ENCODE peak calls at places on chromosome 19, in nine cellular contexts. Y, M, E, C, G, Z, N, I and X are unnamed samples.

GRCh38 chr19:6427131-6427530 is 2.5 kb upstream of the KHSRP start:
- DNase-seq in Y (no peak), C (no peak), Z (no peak), M (no peak), E (no peak), N (no peak), I (no peak), G (no peak), X (no peak)

GRCh38 chr19:33432408-33433170 is 59.1 kb downstream of the CEBPG start:
- DNase-seq in G (no peak), Z (peak; percentile 14), C (no peak), I (no peak), N (no peak), E (peak; percentile 48), M (no peak), Y (no peak), X (no peak)

GRCh38 chr19:3642987-3643386 is 16.4 kb upstream of the CACTIN start:
- DNase-seq in N (no peak), I (no peak), G (no peak), E (no peak), C (no peak), M (no peak), Y (peak; percentile 38), Z (no peak), X (peak; percentile 14)

GRCh38 chr19:33226550-33227241 is 1.0 kb upstream of the SLC7A10 start:
- DNase-seq in I (no peak), G (peak; percentile 90), N (no peak), Y (peak; percentile 76), C (no peak), Z (peak; percentile 60), E (no peak), M (no peak), X (no peak)

GRCh38 chr19:850221-850978 is 1.7 kb upstream of the ELANE start:
- DNase-seq in M (peak; percentile 95), I (peak; percentile 95), Z (peak; percentile 75), E (peak; percentile 96), Y (peak; percentile 51), G (peak; percentile 75), N (no peak), C (peak; percentile 40), X (no peak)

GRCh38 chr19:1066748-1067340 is at the start of gene ARHGAP45:
- DNase-seq in I (no peak), N (no peak), Z (peak; percentile 78), G (peak; percentile 54), E (peak; percentile 83), C (no peak), Y (peak; percentile 52), M (no peak), X (peak; percentile 83)

GRCh38 chr19:18282021-18282787 is 782 bp upstream of the JUND start:
- DNase-seq in Y (peak; percentile 21), M (no peak), G (no peak), N (no peak), Z (peak; percentile 71), E (no peak), C (peak; percentile 79), I (peak; percentile 82), X (no peak)

GRCh38 chr19:30450101-30450500 is 77.9 kb downstream of the ZNF536 start:
- DNase-seq in G (no peak), M (no peak), Y (peak; percentile 71), C (peak; percentile 18), N (no peak), E (no peak), Z (peak; percentile 29), I (peak; percentile 65), X (no peak)

GRCh38 chr19:16508546-16508945 is 12.4 kb downstream of the C19orf44 start:
- DNase-seq in N (no peak), I (no peak), C (no peak), Y (no peak), G (no peak), Z (no peak), M (no peak), E (no peak), X (no peak)

GRCh38 chr19:47272448-47273312 is 2.0 kb upstream of the INAFM1 start:
- DNase-seq in M (no peak), Z (peak; percentile 76), G (peak; percentile 59), C (peak; percentile 10), I (peak; percentile 66), N (no peak), E (peak; percentile 87), Y (peak; percentile 63), X (peak; percentile 23)

GRCh38 chr19:1173160-1173844 is 766 bp downstream of the SBNO2 start:
- DNase-seq in Y (peak; percentile 46), M (no peak), E (peak; percentile 83), G (no peak), C (no peak), I (no peak), N (no peak), Z (peak; percentile 67), X (no peak)

GRCh38 chr19:38093587-38093986 is 130.4 kb downstream of the DPF1 start:
- DNase-seq in N (no peak), E (no peak), Z (no peak), I (no peak), Y (no peak), C (no peak), M (no peak), G (no peak), X (no peak)

GRCh38 chr19:45973564-45974338 is at the start of gene NOVA2:
- DNase-seq in Y (peak; percentile 96), G (peak; percentile 59), N (peak; percentile 59), Z (peak; percentile 54), I (peak; percentile 69), C (peak; percentile 64), M (peak; percentile 62), E (peak; percentile 87), X (peak; percentile 55)

GRCh38 chr19:12015015-12015752 is 20.3 kb downstream of the ZNF433 start:
- DNase-seq in M (peak; percentile 1), G (no peak), N (no peak), Y (no peak), E (no peak), Z (no peak), C (no peak), I (no peak), X (no peak)

GRCh38 chr19:31678421-31678820 is 329.2 kb upstream of the TSHZ3 start:
- DNase-seq in N (no peak), M (no peak), Y (no peak), I (no peak), G (no peak), Z (no peak), C (no peak), E (no peak), X (no peak)

GRCh38 chr19:16867211-16867610 is 21.6 kb upstream of the F2RL3 start:
- DNase-seq in Z (no peak), I (no peak), E (no peak), G (no peak), Y (no peak), M (no peak), N (no peak), C (no peak), X (no peak)

GRCh38 chr19:54364775-54365257 is at the start of gene LAIR1:
- DNase-seq in C (no peak), Z (peak; percentile 51), I (no peak), Y (no peak), E (no peak), G (no peak), N (no peak), M (no peak), X (peak; percentile 30)

GRCh38 chr19:1018932-1019615 is 1.8 kb downstream of the TMEM259 start:
- DNase-seq in M (no peak), G (no peak), E (no peak), C (no peak), N (no peak), I (no peak), Y (no peak), Z (peak; percentile 41), X (no peak)

GRCh38 chr19:39679791-39680168 is 24.1 kb downstream of the LGALS16 start:
- DNase-seq in C (no peak), M (no peak), N (no peak), E (no peak), Z (no peak), I (no peak), Y (no peak), G (no peak), X (no peak)

GRCh38 chr19:53503126-53503525 is 34.8 kb upstream of the ZNF331 start:
- DNase-seq in E (no peak), N (no peak), M (no peak), I (no peak), C (no peak), Y (no peak), Z (no peak), G (no peak), X (no peak)